ENCODE peak calls at places on chromosomes 4 and X, in four cellular contexts. I is GM12891, N is K562, H is HepG2. J is an unnamed sample.

GRCh38 chrX:40694833-40695232 is 40.5 kb downstream of the MED14 start:
- DNase-seq in I (no peak), N (no peak), H (no peak), J (no peak)

GRCh38 chr4:677431-678293 is 3.3 kb downstream of the MYL5 start:
- DNase-seq in I (no peak), N (no peak), H (peak), J (no peak)

GRCh38 chrX:23904096-23904495 is 3.6 kb downstream of the APOO start:
- DNase-seq in I (no peak), N (peak), H (no peak), J (no peak)

GRCh38 chrX:56751071-56751470 is 22.0 kb downstream of the NBDY start:
- DNase-seq in I (no peak), N (no peak), H (no peak), J (no peak)

GRCh38 chr4:2794707-2795557 is 2.0 kb downstream of the SH3BP2 start:
- DNase-seq in I (no peak), N (no peak), H (no peak), J (no peak)

GRCh38 chr4:169160825-169161224 is 109.9 kb downstream of the SH3RF1 start:
- DNase-seq in I (no peak), N (no peak), H (no peak), J (no peak)

GRCh38 chr4:86302242-86302641 is 57.6 kb downstream of the MAPK10 start:
- DNase-seq in I (no peak), N (no peak), H (peak), J (no peak)

GRCh38 chrX:24146283-24146865 is 3.2 kb upstream of the ZFX start:
- DNase-seq in I (no peak), N (no peak), H (no peak), J (no peak)

GRCh38 chrX:129689881-129690280 is 35.1 kb upstream of the APLN start:
- DNase-seq in I (no peak), N (no peak), H (no peak), J (no peak)

GRCh38 chr4:119854364-119854763 is 212.3 kb downstream of the MAD2L1 start:
- DNase-seq in I (no peak), N (no peak), H (no peak), J (no peak)

GRCh38 chr4:336099-336892 is 1.3 kb upstream of the ZNF141 start:
- DNase-seq in I (peak), N (no peak), H (no peak), J (peak)

GRCh38 chr4:8688908-8689445 is 96.4 kb downstream of the CPZ start:
- DNase-seq in I (no peak), N (no peak), H (no peak), J (no peak)

GRCh38 chrX:103817502-103817901 is 14.6 kb downstream of the RAB9B start:
- DNase-seq in I (no peak), N (peak), H (peak), J (no peak)

DNA sequence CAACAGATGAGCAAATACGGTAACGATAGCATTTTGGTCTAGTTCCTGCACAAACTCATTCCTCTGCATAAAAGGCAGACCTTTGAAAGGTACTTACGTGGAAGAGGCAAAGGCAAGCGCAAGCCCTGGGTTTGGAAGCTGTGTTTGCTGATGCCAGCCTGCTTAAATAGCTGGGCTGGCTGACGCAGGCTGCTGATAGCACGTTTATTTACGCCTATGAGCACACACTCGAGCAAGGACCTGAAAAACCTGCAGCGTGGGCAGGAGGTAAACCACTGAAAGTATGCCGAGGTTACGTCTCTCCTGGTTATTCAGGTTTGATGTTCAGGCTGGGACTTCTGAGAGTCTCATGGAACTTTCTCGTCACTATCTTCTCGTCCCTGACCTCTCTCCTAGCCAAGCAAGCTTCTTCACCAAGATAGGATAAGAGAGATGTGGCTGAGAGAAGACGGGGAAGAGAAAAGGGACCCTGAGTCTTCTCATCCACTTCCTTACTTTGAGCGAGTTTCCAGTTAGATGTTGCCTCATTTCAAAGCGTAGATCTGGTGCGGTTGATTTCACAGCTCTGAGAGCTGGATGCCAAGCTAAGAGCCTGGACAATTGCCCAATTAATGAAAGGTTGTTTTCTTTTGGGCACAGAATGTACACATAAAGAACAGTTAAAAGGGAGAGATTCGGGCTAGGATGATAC is at the start of gene HOPX:
- DNase-seq in I (peak), N (no peak), H (no peak), J (no peak)
- TF ChIP-seq POLR2AphosphoS5 in I (no peak), N (no peak), H (no peak), J (no peak)

GRCh38 chr4:14906805-14907204 is 95.5 kb upstream of the CPEB2 start:
- DNase-seq in I (no peak), N (no peak), H (no peak), J (no peak)
- TF ChIP-seq TAF1 in I (no peak), N (no peak), H (no peak), J (no peak)

GRCh38 chr4:140523857-140524742 is at the start of gene ELMOD2:
- DNase-seq in I (peak), N (peak), H (peak), J (peak)
- TF ChIP-seq POLR2A in I (peak), N (peak), H (peak), J (peak)

GRCh38 chrX:153245288-153245731 is 66.2 kb downstream of the MAGEA1 start:
- DNase-seq in I (no peak), N (peak), H (no peak), J (no peak)
- TF ChIP-seq POLR2AphosphoS5 in I (no peak), N (no peak), H (no peak), J (no peak)

J was measured in GM12892.